ENCODE peak calls at places on chromosomes 3 and 15, in nine cellular contexts. One of them, this sample, is unnamed.

GRCh38 chr3:195999896-196000295 is 82.0 kb downstream of the TFRC start:
- DNase-seq in testis: no peak
- DNase-seq in Peyer's patch: peak; percentile 34
- DNase-seq in mucosa of descending colon: no peak
- DNase-seq in endodermal cell: no peak
- DNase-seq in GM23338: no peak
- DNase-seq in BE2C: no peak
- DNase-seq in ascending aorta: no peak
- DNase-seq in colonic mucosa: no peak
- DNase-seq in this sample: no peak

GRCh38 chr3:45362768-45363167 is 25.6 kb upstream of the LARS2 start:
- DNase-seq in GM23338: no peak
- DNase-seq in BE2C: no peak
- DNase-seq in endodermal cell: no peak
- DNase-seq in colonic mucosa: no peak
- DNase-seq in Peyer's patch: no peak
- DNase-seq in testis: no peak
- DNase-seq in mucosa of descending colon: no peak
- DNase-seq in ascending aorta: no peak
- DNase-seq in this sample: no peak

GRCh38 chr3:43048470-43048869 is 57.4 kb downstream of the POMGNT2 start:
- DNase-seq in ascending aorta: no peak
- DNase-seq in mucosa of descending colon: no peak
- DNase-seq in testis: no peak
- DNase-seq in Peyer's patch: no peak
- DNase-seq in colonic mucosa: no peak
- DNase-seq in BE2C: no peak
- DNase-seq in endodermal cell: peak; percentile 8
- DNase-seq in GM23338: no peak
- DNase-seq in this sample: no peak

GRCh38 chr3:115254492-115255196 is 107.6 kb upstream of the ZBTB20 start:
- DNase-seq in colonic mucosa: no peak
- DNase-seq in GM23338: peak; percentile 7
- DNase-seq in ascending aorta: no peak
- DNase-seq in mucosa of descending colon: no peak
- DNase-seq in testis: peak; percentile 14
- DNase-seq in Peyer's patch: no peak
- DNase-seq in BE2C: peak; percentile 48
- DNase-seq in endodermal cell: peak; percentile 67
- DNase-seq in this sample: no peak

GRCh38 chr3:113002676-113003075 is 11.9 kb downstream of the GTPBP8 start:
- DNase-seq in colonic mucosa: no peak
- DNase-seq in Peyer's patch: no peak
- DNase-seq in BE2C: no peak
- DNase-seq in mucosa of descending colon: no peak
- DNase-seq in testis: no peak
- DNase-seq in endodermal cell: peak; percentile 59
- DNase-seq in GM23338: no peak
- DNase-seq in ascending aorta: no peak
- DNase-seq in this sample: no peak

GRCh38 chr15:66108483-66109270 is 144.9 kb downstream of the MEGF11 start:
- DNase-seq in BE2C: no peak
- DNase-seq in GM23338: no peak
- DNase-seq in Peyer's patch: no peak
- DNase-seq in ascending aorta: no peak
- DNase-seq in endodermal cell: no peak
- DNase-seq in mucosa of descending colon: no peak
- DNase-seq in testis: no peak
- DNase-seq in colonic mucosa: no peak
- DNase-seq in this sample: no peak

GRCh38 chr3:111890051-111890580 is 31.1 kb downstream of the PHLDB2 start:
- DNase-seq in mucosa of descending colon: no peak
- DNase-seq in testis: no peak
- DNase-seq in BE2C: no peak
- DNase-seq in ascending aorta: no peak
- DNase-seq in GM23338: no peak
- DNase-seq in Peyer's patch: no peak
- DNase-seq in endodermal cell: no peak
- DNase-seq in colonic mucosa: no peak
- DNase-seq in this sample: no peak

GRCh38 chr3:184299488-184300376 is 691 bp downstream of the PSMD2 start:
- DNase-seq in Peyer's patch: no peak
- DNase-seq in GM23338: no peak
- DNase-seq in BE2C: no peak
- DNase-seq in ascending aorta: no peak
- DNase-seq in endodermal cell: no peak
- DNase-seq in testis: no peak
- DNase-seq in mucosa of descending colon: no peak
- DNase-seq in colonic mucosa: no peak
- DNase-seq in this sample: no peak

GRCh38 chr3:112761062-112761638 is 85.5 kb downstream of the CD200R1L start:
- DNase-seq in colonic mucosa: no peak
- DNase-seq in mucosa of descending colon: no peak
- DNase-seq in BE2C: no peak
- DNase-seq in endodermal cell: no peak
- DNase-seq in testis: no peak
- DNase-seq in Peyer's patch: no peak
- DNase-seq in GM23338: no peak
- DNase-seq in ascending aorta: no peak
- DNase-seq in this sample: no peak

GRCh38 chr15:66294157-66294931 is 976 bp downstream of the DIS3L start:
- DNase-seq in endodermal cell: no peak
- DNase-seq in colonic mucosa: peak; percentile 66
- DNase-seq in GM23338: peak; percentile 32
- DNase-seq in BE2C: peak; percentile 24
- DNase-seq in mucosa of descending colon: peak; percentile 69
- DNase-seq in testis: peak; percentile 35
- DNase-seq in ascending aorta: no peak
- DNase-seq in Peyer's patch: no peak
- DNase-seq in this sample: peak; percentile 42

GRCh38 chr3:9876991-9877390 is 3.1 kb downstream of the CIDEC start:
- DNase-seq in GM23338: no peak
- DNase-seq in BE2C: no peak
- DNase-seq in Peyer's patch: no peak
- DNase-seq in endodermal cell: no peak
- DNase-seq in ascending aorta: no peak
- DNase-seq in testis: no peak
- DNase-seq in colonic mucosa: no peak
- DNase-seq in mucosa of descending colon: no peak
- DNase-seq in this sample: no peak
- TF ChIP-seq CTCF in GM23338: peak; percentile 36
- TF ChIP-seq CTCF in BE2C: no peak
- TF ChIP-seq CTCF in Peyer's patch: no peak
- TF ChIP-seq CTCF in endodermal cell: no peak
- TF ChIP-seq CTCF in ascending aorta: no peak
- TF ChIP-seq CTCF in testis: no peak
- TF ChIP-seq CTCF in colonic mucosa: no peak
- TF ChIP-seq CTCF in mucosa of descending colon: no peak
- TF ChIP-seq CTCF in this sample: no peak

DNA sequence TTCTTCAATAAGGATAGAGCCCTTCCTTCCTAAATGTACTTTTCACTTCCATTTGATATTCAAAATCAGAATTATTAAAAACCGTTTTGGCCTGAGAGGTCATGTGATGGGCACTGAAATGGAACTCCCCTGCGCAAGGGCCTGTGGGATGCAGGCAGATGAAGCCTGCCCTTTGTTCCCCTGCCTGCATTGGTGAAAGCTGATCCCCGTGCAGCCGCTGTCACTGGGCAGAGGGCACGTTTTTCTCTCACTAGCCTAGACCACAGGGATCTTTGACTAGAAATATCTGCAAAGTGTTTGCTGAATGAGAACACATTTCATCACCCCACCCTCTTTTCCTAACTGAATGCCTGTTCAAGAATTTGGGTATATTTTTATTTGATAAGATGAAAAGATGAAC is 74.9 kb downstream of the TIPARP start:
- DNase-seq in Peyer's patch: no peak
- DNase-seq in GM23338: no peak
- DNase-seq in BE2C: no peak
- DNase-seq in mucosa of descending colon: no peak
- DNase-seq in testis: no peak
- DNase-seq in ascending aorta: no peak
- DNase-seq in endodermal cell: no peak
- DNase-seq in colonic mucosa: no peak
- DNase-seq in this sample: no peak
- H3K4me3 ChIP-seq in Peyer's patch: no peak overlapping the region
- H3K4me3 ChIP-seq in GM23338: no peak overlapping the region
- H3K4me3 ChIP-seq in BE2C: no peak overlapping the region
- H3K4me3 ChIP-seq in mucosa of descending colon: no peak overlapping the region
- H3K4me3 ChIP-seq in testis: no peak overlapping the region
- H3K4me3 ChIP-seq in ascending aorta: no peak overlapping the region
- H3K4me3 ChIP-seq in endodermal cell: no peak overlapping the region
- H3K4me3 ChIP-seq in colonic mucosa: no peak overlapping the region
- H3K4me3 ChIP-seq in this sample: no peak overlapping the region

GRCh38 chr3:187811580-187812250 is 66.4 kb upstream of the BCL6 start:
- DNase-seq in BE2C: no peak
- DNase-seq in GM23338: no peak
- DNase-seq in testis: no peak
- DNase-seq in Peyer's patch: no peak
- DNase-seq in ascending aorta: no peak
- DNase-seq in mucosa of descending colon: no peak
- DNase-seq in endodermal cell: peak; percentile 14
- DNase-seq in colonic mucosa: no peak
- DNase-seq in this sample: no peak

GRCh38 chr3:187807086-187807862 is 62.0 kb upstream of the BCL6 start:
- DNase-seq in ascending aorta: no peak
- DNase-seq in GM23338: no peak
- DNase-seq in BE2C: no peak
- DNase-seq in endodermal cell: peak; percentile 5
- DNase-seq in colonic mucosa: no peak
- DNase-seq in testis: no peak
- DNase-seq in Peyer's patch: no peak
- DNase-seq in mucosa of descending colon: no peak
- DNase-seq in this sample: no peak

GRCh38 chr3:187809979-187810568 is 64.8 kb upstream of the BCL6 start:
- DNase-seq in BE2C: no peak
- DNase-seq in Peyer's patch: no peak
- DNase-seq in mucosa of descending colon: no peak
- DNase-seq in ascending aorta: no peak
- DNase-seq in testis: no peak
- DNase-seq in GM23338: no peak
- DNase-seq in endodermal cell: peak; percentile 28
- DNase-seq in colonic mucosa: no peak
- DNase-seq in this sample: no peak

GRCh38 chr3:187804120-187805106 is 59.1 kb upstream of the BCL6 start:
- DNase-seq in Peyer's patch: no peak
- DNase-seq in BE2C: no peak
- DNase-seq in colonic mucosa: no peak
- DNase-seq in GM23338: no peak
- DNase-seq in ascending aorta: no peak
- DNase-seq in mucosa of descending colon: no peak
- DNase-seq in endodermal cell: no peak
- DNase-seq in testis: no peak
- DNase-seq in this sample: no peak

GRCh38 chr3:187808466-187809291 is 63.4 kb upstream of the BCL6 start:
- DNase-seq in Peyer's patch: peak; percentile 53
- DNase-seq in endodermal cell: peak; percentile 57
- DNase-seq in ascending aorta: no peak
- DNase-seq in testis: no peak
- DNase-seq in GM23338: peak; percentile 33
- DNase-seq in BE2C: no peak
- DNase-seq in colonic mucosa: peak; percentile 63
- DNase-seq in mucosa of descending colon: peak; percentile 57
- DNase-seq in this sample: peak; percentile 48
- H3K4me1 ChIP-seq in Peyer's patch: no peaks in the 10 kb centered on the region
- H3K4me1 ChIP-seq in endodermal cell: no peaks in the 10 kb centered on the region
- H3K4me1 ChIP-seq in ascending aorta: peaks cover 10% of the 10 kb centered on the region
- H3K4me1 ChIP-seq in testis: peaks cover 6% of the 10 kb centered on the region
- H3K4me1 ChIP-seq in GM23338: peaks cover 18% of the 10 kb centered on the region
- H3K4me1 ChIP-seq in BE2C: no peaks in the 10 kb centered on the region
- H3K4me1 ChIP-seq in colonic mucosa: no peaks in the 10 kb centered on the region
- H3K4me1 ChIP-seq in mucosa of descending colon: peaks cover 15% of the 10 kb centered on the region
- H3K4me1 ChIP-seq in this sample: no peaks in the 10 kb centered on the region

GRCh38 chr15:86247249-86247955 is 167.7 kb downstream of the AGBL1 start:
- DNase-seq in testis: no peak
- DNase-seq in BE2C: no peak
- DNase-seq in GM23338: no peak
- DNase-seq in colonic mucosa: no peak
- DNase-seq in mucosa of descending colon: no peak
- DNase-seq in Peyer's patch: no peak
- DNase-seq in ascending aorta: no peak
- DNase-seq in endodermal cell: no peak
- DNase-seq in this sample: no peak
- TF ChIP-seq CTCF in testis: no peak
- TF ChIP-seq CTCF in BE2C: no peak
- TF ChIP-seq CTCF in GM23338: no peak
- TF ChIP-seq CTCF in colonic mucosa: no peak
- TF ChIP-seq CTCF in mucosa of descending colon: no peak
- TF ChIP-seq CTCF in Peyer's patch: no peak
- TF ChIP-seq CTCF in ascending aorta: no peak
- TF ChIP-seq CTCF in endodermal cell: no peak
- TF ChIP-seq CTCF in this sample: no peak

GRCh38 chr3:86986666-86987420 is 4.1 kb downstream of the VGLL3 start:
- DNase-seq in Peyer's patch: no peak
- DNase-seq in colonic mucosa: no peak
- DNase-seq in ascending aorta: no peak
- DNase-seq in BE2C: no peak
- DNase-seq in endodermal cell: no peak
- DNase-seq in testis: no peak
- DNase-seq in GM23338: no peak
- DNase-seq in mucosa of descending colon: no peak
- DNase-seq in this sample: no peak
- H3K4me3 ChIP-seq in Peyer's patch: no peak overlapping the region
- H3K4me3 ChIP-seq in colonic mucosa: no peak overlapping the region
- H3K4me3 ChIP-seq in ascending aorta: peak overlapping the region; percentile 89
- H3K4me3 ChIP-seq in BE2C: no peak overlapping the region
- H3K4me3 ChIP-seq in endodermal cell: no peak overlapping the region
- H3K4me3 ChIP-seq in testis: peak overlapping the region; percentile 17
- H3K4me3 ChIP-seq in GM23338: no peak overlapping the region
- H3K4me3 ChIP-seq in mucosa of descending colon: no peak overlapping the region
- H3K4me3 ChIP-seq in this sample: no peak overlapping the region

GRCh38 chr3:140948460-140949249 is 7.0 kb downstream of the SLC25A36 start:
- DNase-seq in BE2C: no peak
- DNase-seq in colonic mucosa: no peak
- DNase-seq in Peyer's patch: no peak
- DNase-seq in GM23338: no peak
- DNase-seq in testis: no peak
- DNase-seq in endodermal cell: no peak
- DNase-seq in ascending aorta: no peak
- DNase-seq in mucosa of descending colon: no peak
- DNase-seq in this sample: no peak
- H3K4me1 ChIP-seq in BE2C: no peaks in the 10 kb centered on the region
- H3K4me1 ChIP-seq in colonic mucosa: peaks cover 11% of the 10 kb centered on the region
- H3K4me1 ChIP-seq in Peyer's patch: no peaks in the 10 kb centered on the region
- H3K4me1 ChIP-seq in GM23338: peaks cover 28% of the 10 kb centered on the region
- H3K4me1 ChIP-seq in testis: peaks cover 39% of the 10 kb centered on the region
- H3K4me1 ChIP-seq in endodermal cell: peaks cover 8% of the 10 kb centered on the region
- H3K4me1 ChIP-seq in ascending aorta: peaks cover 23% of the 10 kb centered on the region
- H3K4me1 ChIP-seq in mucosa of descending colon: peaks cover 19% of the 10 kb centered on the region
- H3K4me1 ChIP-seq in this sample: peaks cover 64% of the 10 kb centered on the region

GRCh38 chr3:150531775-150532174 is 14.5 kb downstream of the SERP1 start:
- DNase-seq in GM23338: no peak
- DNase-seq in mucosa of descending colon: no peak
- DNase-seq in testis: no peak
- DNase-seq in endodermal cell: no peak
- DNase-seq in colonic mucosa: no peak
- DNase-seq in BE2C: no peak
- DNase-seq in ascending aorta: no peak
- DNase-seq in Peyer's patch: no peak
- DNase-seq in this sample: no peak

GRCh38 chr3:150523538-150523937 is 22.8 kb downstream of the SERP1 start:
- DNase-seq in Peyer's patch: no peak
- DNase-seq in mucosa of descending colon: no peak
- DNase-seq in colonic mucosa: no peak
- DNase-seq in testis: no peak
- DNase-seq in GM23338: no peak
- DNase-seq in ascending aorta: no peak
- DNase-seq in BE2C: no peak
- DNase-seq in endodermal cell: no peak
- DNase-seq in this sample: no peak

GRCh38 chr3:150528359-150528797 is 17.9 kb downstream of the SERP1 start:
- DNase-seq in ascending aorta: no peak
- DNase-seq in mucosa of descending colon: no peak
- DNase-seq in testis: no peak
- DNase-seq in Peyer's patch: no peak
- DNase-seq in endodermal cell: no peak
- DNase-seq in GM23338: no peak
- DNase-seq in colonic mucosa: no peak
- DNase-seq in BE2C: no peak
- DNase-seq in this sample: no peak
- TF ChIP-seq CTCF in ascending aorta: peak; percentile 31
- TF ChIP-seq CTCF in mucosa of descending colon: no peak
- TF ChIP-seq CTCF in testis: peak; percentile 26
- TF ChIP-seq CTCF in Peyer's patch: peak; percentile 34
- TF ChIP-seq CTCF in endodermal cell: peak; percentile 63
- TF ChIP-seq CTCF in GM23338: no peak
- TF ChIP-seq CTCF in colonic mucosa: no peak
- TF ChIP-seq CTCF in BE2C: peak; percentile 34
- TF ChIP-seq CTCF in this sample: peak; percentile 21

This sample was measured in transverse colon.